ENCODE peak calls at places on chromosome 5, in five cellular contexts. One of them, this sample, is unnamed.

GRCh38 chr5:67878911-67879310 is 336.6 kb upstream of the PIK3R1 start:
- DNase-seq in foreskin keratinocyte: no peak
- DNase-seq in cardiac muscle cell: no peak
- DNase-seq in type B pancreatic cell: no peak
- DNase-seq in GM10248: no peak
- DNase-seq in this sample: no peak

GRCh38 chr5:172410160-172410559 is 44.2 kb downstream of the SH3PXD2B start:
- DNase-seq in foreskin keratinocyte: no peak
- DNase-seq in cardiac muscle cell: no peak
- DNase-seq in type B pancreatic cell: no peak
- DNase-seq in GM10248: no peak
- DNase-seq in this sample: no peak

GRCh38 chr5:135315394-135315793 is 83.6 kb downstream of the MACROH2A1 start:
- DNase-seq in foreskin keratinocyte: no peak
- DNase-seq in cardiac muscle cell: no peak
- DNase-seq in type B pancreatic cell: peak
- DNase-seq in GM10248: no peak
- DNase-seq in this sample: no peak

GRCh38 chr5:140108093-140109049 is 5.5 kb upstream of the PURA start:
- DNase-seq in foreskin keratinocyte: no peak
- DNase-seq in cardiac muscle cell: no peak
- DNase-seq in type B pancreatic cell: no peak
- DNase-seq in GM10248: peak
- DNase-seq in this sample: peak

GRCh38 chr5:64603676-64604075 is 86.6 kb upstream of the SHISAL2B start:
- DNase-seq in foreskin keratinocyte: no peak
- DNase-seq in cardiac muscle cell: no peak
- DNase-seq in type B pancreatic cell: no peak
- DNase-seq in GM10248: no peak
- DNase-seq in this sample: no peak

GRCh38 chr5:153496835-153497234 is 6.4 kb downstream of the GRIA1 start:
- DNase-seq in foreskin keratinocyte: peak
- DNase-seq in cardiac muscle cell: peak
- DNase-seq in type B pancreatic cell: no peak
- DNase-seq in GM10248: no peak
- DNase-seq in this sample: peak

GRCh38 chr5:151480859-151481258 is 33.5 kb downstream of the SLC36A1 start:
- DNase-seq in foreskin keratinocyte: peak
- DNase-seq in cardiac muscle cell: no peak
- DNase-seq in type B pancreatic cell: no peak
- DNase-seq in GM10248: no peak
- DNase-seq in this sample: no peak

GRCh38 chr5:81779125-81779934 is 28.4 kb upstream of the SSBP2 start:
- DNase-seq in foreskin keratinocyte: no peak
- DNase-seq in cardiac muscle cell: no peak
- DNase-seq in type B pancreatic cell: no peak
- DNase-seq in GM10248: peak
- DNase-seq in this sample: no peak

GRCh38 chr5:4832491-4832890 is 307.6 kb upstream of the ADAMTS16 start:
- DNase-seq in foreskin keratinocyte: no peak
- DNase-seq in cardiac muscle cell: no peak
- DNase-seq in type B pancreatic cell: no peak
- DNase-seq in GM10248: no peak
- DNase-seq in this sample: no peak

GRCh38 chr5:10441083-10441991 is at the start of gene ROPN1L:
- DNase-seq in foreskin keratinocyte: peak
- DNase-seq in cardiac muscle cell: peak
- DNase-seq in type B pancreatic cell: peak
- DNase-seq in GM10248: peak
- DNase-seq in this sample: peak

GRCh38 chr5:126044931-126045565 is 378.2 kb upstream of the GRAMD2B start:
- DNase-seq in foreskin keratinocyte: no peak
- DNase-seq in cardiac muscle cell: no peak
- DNase-seq in type B pancreatic cell: no peak
- DNase-seq in GM10248: no peak
- DNase-seq in this sample: no peak

GRCh38 chr5:53416144-53416730 is 64.2 kb upstream of the FST start:
- DNase-seq in foreskin keratinocyte: no peak
- DNase-seq in cardiac muscle cell: no peak
- DNase-seq in type B pancreatic cell: no peak
- DNase-seq in GM10248: no peak
- DNase-seq in this sample: no peak

GRCh38 chr5:29548262-29548661 is 1645.2 kb upstream of the CDH6 start:
- DNase-seq in foreskin keratinocyte: no peak
- DNase-seq in cardiac muscle cell: no peak
- DNase-seq in type B pancreatic cell: no peak
- DNase-seq in GM10248: no peak
- DNase-seq in this sample: no peak

GRCh38 chr5:35129276-35129675 is 81.5 kb upstream of the AGXT2 start:
- DNase-seq in foreskin keratinocyte: peak
- DNase-seq in cardiac muscle cell: no peak
- DNase-seq in type B pancreatic cell: no peak
- DNase-seq in GM10248: no peak
- DNase-seq in this sample: no peak

GRCh38 chr5:1546556-1546955 is 22.8 kb upstream of the LPCAT1 start:
- DNase-seq in foreskin keratinocyte: no peak
- DNase-seq in cardiac muscle cell: no peak
- DNase-seq in type B pancreatic cell: peak
- DNase-seq in GM10248: no peak
- DNase-seq in this sample: no peak

GRCh38 chr5:1510631-1511030 is 13.1 kb downstream of the LPCAT1 start:
- DNase-seq in foreskin keratinocyte: no peak
- DNase-seq in cardiac muscle cell: no peak
- DNase-seq in type B pancreatic cell: peak
- DNase-seq in GM10248: no peak
- DNase-seq in this sample: no peak

GRCh38 chr5:179840766-179841165 is 17.9 kb downstream of the MRNIP start:
- DNase-seq in foreskin keratinocyte: no peak
- DNase-seq in cardiac muscle cell: no peak
- DNase-seq in type B pancreatic cell: no peak
- DNase-seq in GM10248: no peak
- DNase-seq in this sample: no peak

GRCh38 chr5:118486647-118487046 is 501.7 kb downstream of the DTWD2 start:
- DNase-seq in foreskin keratinocyte: no peak
- DNase-seq in cardiac muscle cell: peak
- DNase-seq in type B pancreatic cell: no peak
- DNase-seq in GM10248: no peak
- DNase-seq in this sample: peak

GRCh38 chr5:38115318-38115827 is 143.0 kb upstream of the EGFLAM start:
- DNase-seq in foreskin keratinocyte: no peak
- DNase-seq in cardiac muscle cell: no peak
- DNase-seq in type B pancreatic cell: no peak
- DNase-seq in GM10248: no peak
- DNase-seq in this sample: no peak

GRCh38 chr5:56812110-56812509 is 3.2 kb upstream of the MAP3K1 start:
- DNase-seq in foreskin keratinocyte: no peak
- DNase-seq in cardiac muscle cell: no peak
- DNase-seq in type B pancreatic cell: no peak
- DNase-seq in GM10248: no peak
- DNase-seq in this sample: no peak

GRCh38 chr5:89582768-89583339 is 699.9 kb upstream of the MEF2C start:
- DNase-seq in foreskin keratinocyte: peak
- DNase-seq in cardiac muscle cell: no peak
- DNase-seq in type B pancreatic cell: no peak
- DNase-seq in GM10248: no peak
- DNase-seq in this sample: no peak

GRCh38 chr5:16902846-16903245 is 33.2 kb downstream of the MYO10 start:
- DNase-seq in foreskin keratinocyte: peak
- DNase-seq in cardiac muscle cell: peak
- DNase-seq in type B pancreatic cell: no peak
- DNase-seq in GM10248: no peak
- DNase-seq in this sample: no peak

GRCh38 chr5:27706832-27707231 is 668.4 kb upstream of the CDH9 start:
- DNase-seq in foreskin keratinocyte: peak
- DNase-seq in cardiac muscle cell: no peak
- DNase-seq in type B pancreatic cell: no peak
- DNase-seq in GM10248: no peak
- DNase-seq in this sample: no peak

GRCh38 chr5:45336464-45336863 is 359.7 kb downstream of the HCN1 start:
- DNase-seq in foreskin keratinocyte: no peak
- DNase-seq in cardiac muscle cell: no peak
- DNase-seq in type B pancreatic cell: no peak
- DNase-seq in GM10248: no peak
- DNase-seq in this sample: no peak

GRCh38 chr5:66354407-66354806 is 210.3 kb downstream of the SREK1 start:
- DNase-seq in foreskin keratinocyte: no peak
- DNase-seq in cardiac muscle cell: no peak
- DNase-seq in type B pancreatic cell: no peak
- DNase-seq in GM10248: no peak
- DNase-seq in this sample: no peak

GRCh38 chr5:139658928-139659667 is 10.9 kb downstream of the CXXC5 start:
- DNase-seq in foreskin keratinocyte: no peak
- DNase-seq in cardiac muscle cell: peak
- DNase-seq in type B pancreatic cell: no peak
- DNase-seq in GM10248: no peak
- DNase-seq in this sample: peak

GRCh38 chr5:97618721-97619120 is 435.7 kb upstream of the RIOK2 start:
- DNase-seq in foreskin keratinocyte: peak
- DNase-seq in cardiac muscle cell: no peak
- DNase-seq in type B pancreatic cell: no peak
- DNase-seq in GM10248: no peak
- DNase-seq in this sample: no peak

GRCh38 chr5:603081-603998 is 8.8 kb upstream of the CEP72 start:
- DNase-seq in foreskin keratinocyte: no peak
- DNase-seq in cardiac muscle cell: no peak
- DNase-seq in type B pancreatic cell: no peak
- DNase-seq in GM10248: no peak
- DNase-seq in this sample: no peak

GRCh38 chr5:170078458-170078857 is 27.2 kb upstream of the FOXI1 start:
- DNase-seq in foreskin keratinocyte: no peak
- DNase-seq in cardiac muscle cell: no peak
- DNase-seq in type B pancreatic cell: no peak
- DNase-seq in GM10248: no peak
- DNase-seq in this sample: no peak

GRCh38 chr5:92401492-92401891 is 1018.4 kb upstream of the ARRDC3 start:
- DNase-seq in foreskin keratinocyte: no peak
- DNase-seq in cardiac muscle cell: peak
- DNase-seq in type B pancreatic cell: no peak
- DNase-seq in GM10248: no peak
- DNase-seq in this sample: peak

GRCh38 chr5:102453716-102454115 is 45.1 kb downstream of the SLCO6A1 start:
- DNase-seq in foreskin keratinocyte: no peak
- DNase-seq in cardiac muscle cell: no peak
- DNase-seq in type B pancreatic cell: no peak
- DNase-seq in GM10248: peak
- DNase-seq in this sample: no peak

GRCh38 chr5:102451082-102451481 is 47.7 kb downstream of the SLCO6A1 start:
- DNase-seq in foreskin keratinocyte: no peak
- DNase-seq in cardiac muscle cell: no peak
- DNase-seq in type B pancreatic cell: no peak
- DNase-seq in GM10248: no peak
- DNase-seq in this sample: no peak

GRCh38 chr5:102450313-102450990 is 48.3 kb downstream of the SLCO6A1 start:
- DNase-seq in foreskin keratinocyte: peak
- DNase-seq in cardiac muscle cell: no peak
- DNase-seq in type B pancreatic cell: no peak
- DNase-seq in GM10248: no peak
- DNase-seq in this sample: no peak
- TF ChIP-seq CTCF in foreskin keratinocyte: no peak
- TF ChIP-seq CTCF in cardiac muscle cell: no peak
- TF ChIP-seq CTCF in type B pancreatic cell: peak
- TF ChIP-seq CTCF in GM10248: peak
- TF ChIP-seq CTCF in this sample: peak

GRCh38 chr5:132263548-132264261 is 6.2 kb downstream of the PDLIM4 start:
- DNase-seq in foreskin keratinocyte: peak
- DNase-seq in cardiac muscle cell: no peak
- DNase-seq in type B pancreatic cell: peak
- DNase-seq in GM10248: peak
- DNase-seq in this sample: no peak
- TF ChIP-seq CTCF in foreskin keratinocyte: no peak
- TF ChIP-seq CTCF in cardiac muscle cell: peak
- TF ChIP-seq CTCF in type B pancreatic cell: no peak
- TF ChIP-seq CTCF in GM10248: no peak
- TF ChIP-seq CTCF in this sample: no peak

DNA sequence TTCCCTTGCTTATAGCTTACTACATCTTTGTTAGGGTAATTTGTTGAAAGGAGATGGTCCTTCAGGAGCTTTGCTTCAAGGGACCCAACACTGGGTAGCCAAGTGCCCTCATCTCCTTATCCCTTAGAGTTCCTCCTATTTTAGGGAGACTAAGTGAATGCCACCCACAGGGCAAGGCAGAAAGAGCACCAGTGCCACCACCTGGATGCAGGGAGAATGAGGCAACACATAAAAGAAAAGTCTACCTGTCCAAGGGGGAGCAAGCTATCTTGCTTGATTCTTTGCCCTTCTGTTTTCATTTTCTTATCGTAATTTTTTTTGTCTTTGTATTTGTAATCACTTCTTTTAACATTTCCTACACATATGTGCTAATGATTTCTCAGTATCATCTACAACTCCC is 205.5 kb downstream of the NPR3 start:
- DNase-seq in foreskin keratinocyte: peak
- DNase-seq in cardiac muscle cell: no peak
- DNase-seq in type B pancreatic cell: no peak
- DNase-seq in GM10248: no peak
- DNase-seq in this sample: no peak
- TF ChIP-seq CTCF in foreskin keratinocyte: peak
- TF ChIP-seq CTCF in cardiac muscle cell: peak
- TF ChIP-seq CTCF in type B pancreatic cell: peak
- TF ChIP-seq CTCF in GM10248: no peak
- TF ChIP-seq CTCF in this sample: no peak

GRCh38 chr5:108670591-108671335 is 76.9 kb upstream of the FER start:
- DNase-seq in foreskin keratinocyte: no peak
- DNase-seq in cardiac muscle cell: peak
- DNase-seq in type B pancreatic cell: no peak
- DNase-seq in GM10248: no peak
- DNase-seq in this sample: no peak

GRCh38 chr5:108669493-108669892 is 78.2 kb upstream of the FER start:
- DNase-seq in foreskin keratinocyte: no peak
- DNase-seq in cardiac muscle cell: no peak
- DNase-seq in type B pancreatic cell: no peak
- DNase-seq in GM10248: no peak
- DNase-seq in this sample: no peak

DNA sequence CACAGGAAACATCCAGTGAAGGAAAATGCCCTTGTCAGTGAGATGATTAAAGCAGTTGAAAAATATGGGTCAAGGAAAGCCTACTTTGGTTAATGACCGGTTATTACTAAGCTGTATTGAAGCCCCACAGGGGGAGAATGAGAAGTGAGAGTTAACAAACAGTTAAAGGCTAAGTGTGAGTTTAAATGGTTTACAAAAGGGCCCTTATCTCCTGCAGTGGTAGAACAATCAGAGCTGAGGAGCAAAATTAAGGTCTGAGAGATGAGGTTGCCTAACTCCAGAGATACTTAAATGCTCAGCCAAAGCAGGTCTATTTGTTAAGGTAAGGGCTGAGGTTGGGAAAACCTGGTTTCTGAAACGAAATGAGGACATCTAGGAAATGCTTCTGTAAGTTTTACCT is 75.1 kb upstream of the FER start:
- DNase-seq in foreskin keratinocyte: no peak
- DNase-seq in cardiac muscle cell: no peak
- DNase-seq in type B pancreatic cell: no peak
- DNase-seq in GM10248: no peak
- DNase-seq in this sample: no peak
- TF ChIP-seq CTCF in foreskin keratinocyte: no peak
- TF ChIP-seq CTCF in cardiac muscle cell: no peak
- TF ChIP-seq CTCF in type B pancreatic cell: no peak
- TF ChIP-seq CTCF in GM10248: no peak
- TF ChIP-seq CTCF in this sample: no peak